ENCODE peak calls at places on chromosome 4, in six cellular contexts. F, E, T, D, M and H are unnamed samples.

GRCh38 chr4:111836601-111837000 is 308.7 kb upstream of the FAM241A start:
- DNase-seq in F (no peak), E (no peak), D (no peak), T (no peak), M (no peak), H (no peak)

GRCh38 chr4:174156239-174156826 is 127.1 kb downstream of the FBXO8 start:
- DNase-seq in T (no peak), D (no peak), E (peak; percentile 60), F (peak; percentile 75), M (peak; percentile 16), H (no peak)

GRCh38 chr4:76673361-76673760 is 224.6 kb downstream of the SOWAHB start:
- DNase-seq in F (no peak), T (no peak), M (no peak), E (no peak), D (no peak), H (no peak)

GRCh38 chr4:17921451-17921850 is 100.1 kb downstream of the LCORL start:
- DNase-seq in E (no peak), D (no peak), F (no peak), T (no peak), M (no peak), H (no peak)

GRCh38 chr4:38371391-38371851 is 292.6 kb upstream of the KLF3 start:
- DNase-seq in F (no peak), M (no peak), T (no peak), E (no peak), D (no peak), H (no peak)

GRCh38 chr4:13329963-13330362 is 154.2 kb downstream of the RAB28 start:
- DNase-seq in D (no peak), E (no peak), T (no peak), M (peak; percentile 66), F (no peak), H (no peak)

GRCh38 chr4:6779667-6780565 is 2.6 kb upstream of the KIAA0232 start:
- DNase-seq in T (no peak), M (peak; percentile 67), D (no peak), F (no peak), E (no peak), H (no peak)

GRCh38 chr4:121448231-121448630 is 67.4 kb upstream of the QRFPR start:
- DNase-seq in T (no peak), F (no peak), D (no peak), E (peak; percentile 35), M (no peak), H (no peak)